ENCODE peak calls at places on chromosome 4, in four cellular contexts. One of them, this sample, is unnamed.

GRCh38 chr4:149113804-149114430 is 671.7 kb upstream of the NR3C2 start:
- DNase-seq in H9: no peak
- DNase-seq in ACHN: peak
- DNase-seq in colonic mucosa: no peak
- DNase-seq in this sample: no peak

GRCh38 chr4:124322234-124322831 is 390.2 kb downstream of the ANKRD50 start:
- DNase-seq in colonic mucosa: no peak
- DNase-seq in H9: no peak
- DNase-seq in ACHN: peak
- DNase-seq in this sample: no peak

GRCh38 chr4:89254847-89255246 is 52.8 kb downstream of the GPRIN3 start:
- DNase-seq in H9: peak
- DNase-seq in ACHN: peak
- DNase-seq in colonic mucosa: peak
- DNase-seq in this sample: peak

GRCh38 chr4:67291639-67292038 is 253.7 kb downstream of the CENPC start:
- DNase-seq in ACHN: no peak
- DNase-seq in colonic mucosa: no peak
- DNase-seq in H9: no peak
- DNase-seq in this sample: no peak

GRCh38 chr4:13891544-13891939 is 264.0 kb upstream of the BOD1L1 start:
- DNase-seq in ACHN: no peak
- DNase-seq in H9: no peak
- DNase-seq in colonic mucosa: no peak
- DNase-seq in this sample: no peak

GRCh38 chr4:13980317-13980716 is 352.8 kb upstream of the BOD1L1 start:
- DNase-seq in colonic mucosa: no peak
- DNase-seq in ACHN: peak
- DNase-seq in H9: no peak
- DNase-seq in this sample: no peak

GRCh38 chr4:121951570-121952110 is at the start of gene TRPC3:
- DNase-seq in H9: peak
- DNase-seq in colonic mucosa: peak
- DNase-seq in ACHN: peak
- DNase-seq in this sample: no peak

GRCh38 chr4:102477657-102478056 is 23.5 kb upstream of the NFKB1 start:
- DNase-seq in colonic mucosa: no peak
- DNase-seq in ACHN: no peak
- DNase-seq in H9: no peak
- DNase-seq in this sample: no peak

GRCh38 chr4:102678695-102679335 is 82.0 kb downstream of the MANBA start:
- DNase-seq in ACHN: no peak
- DNase-seq in colonic mucosa: no peak
- DNase-seq in H9: no peak
- DNase-seq in this sample: peak

GRCh38 chr4:99856166-99856565 is 38.1 kb downstream of the LAMTOR3 start:
- DNase-seq in colonic mucosa: no peak
- DNase-seq in H9: no peak
- DNase-seq in ACHN: peak
- DNase-seq in this sample: no peak